ENCODE peak calls at places on chromosome X, in six cellular contexts. One of them, this sample, is unnamed.

GRCh38 chrX:153865321-153865580 is 20.7 kb downstream of the L1CAM start:
- DNase-seq in RWPE1: no peak
- DNase-seq in IMR-90: no peak
- DNase-seq in cardiac fibroblast: no peak
- DNase-seq in activated CD8-positive, alpha-beta T cell treated with anti-CD3 and anti-CD28 coated beads for 36 hours: no peak
- DNase-seq in uterus: no peak
- DNase-seq in this sample: no peak

GRCh38 chrX:150581093-150581775 is 12.8 kb downstream of the MTM1 start:
- DNase-seq in RWPE1: peak
- DNase-seq in IMR-90: peak
- DNase-seq in cardiac fibroblast: peak
- DNase-seq in activated CD8-positive, alpha-beta T cell treated with anti-CD3 and anti-CD28 coated beads for 36 hours: no peak
- DNase-seq in uterus: no peak
- DNase-seq in this sample: peak

GRCh38 chrX:118016422-118016821 is 100.2 kb downstream of the KLHL13 start:
- DNase-seq in RWPE1: no peak
- DNase-seq in IMR-90: no peak
- DNase-seq in cardiac fibroblast: no peak
- DNase-seq in activated CD8-positive, alpha-beta T cell treated with anti-CD3 and anti-CD28 coated beads for 36 hours: no peak
- DNase-seq in uterus: no peak
- DNase-seq in this sample: no peak

GRCh38 chrX:150227321-150227860 is 135.7 kb upstream of the MAMLD1 start:
- DNase-seq in RWPE1: no peak
- DNase-seq in IMR-90: no peak
- DNase-seq in cardiac fibroblast: no peak
- DNase-seq in activated CD8-positive, alpha-beta T cell treated with anti-CD3 and anti-CD28 coated beads for 36 hours: no peak
- DNase-seq in uterus: no peak
- DNase-seq in this sample: no peak

GRCh38 chrX:97096385-97096784 is 212.7 kb downstream of the RPA4 start:
- DNase-seq in RWPE1: no peak
- DNase-seq in IMR-90: no peak
- DNase-seq in cardiac fibroblast: no peak
- DNase-seq in activated CD8-positive, alpha-beta T cell treated with anti-CD3 and anti-CD28 coated beads for 36 hours: no peak
- DNase-seq in uterus: no peak
- DNase-seq in this sample: no peak

GRCh38 chrX:41429592-41429991 is 17.6 kb upstream of the NYX start:
- DNase-seq in RWPE1: no peak
- DNase-seq in IMR-90: no peak
- DNase-seq in cardiac fibroblast: no peak
- DNase-seq in activated CD8-positive, alpha-beta T cell treated with anti-CD3 and anti-CD28 coated beads for 36 hours: no peak
- DNase-seq in uterus: no peak
- DNase-seq in this sample: no peak

GRCh38 chrX:84907324-84907946 is 96.2 kb upstream of the APOOL start:
- DNase-seq in RWPE1: peak
- DNase-seq in IMR-90: peak
- DNase-seq in cardiac fibroblast: peak
- DNase-seq in activated CD8-positive, alpha-beta T cell treated with anti-CD3 and anti-CD28 coated beads for 36 hours: no peak
- DNase-seq in uterus: no peak
- DNase-seq in this sample: peak

GRCh38 chrX:50812995-50813842 is 775 bp downstream of the SHROOM4 start:
- DNase-seq in RWPE1: no peak
- DNase-seq in IMR-90: peak
- DNase-seq in cardiac fibroblast: peak
- DNase-seq in activated CD8-positive, alpha-beta T cell treated with anti-CD3 and anti-CD28 coated beads for 36 hours: no peak
- DNase-seq in uterus: peak
- DNase-seq in this sample: peak

GRCh38 chrX:22800806-22801205 is 199.0 kb upstream of the DDX53 start:
- DNase-seq in RWPE1: no peak
- DNase-seq in IMR-90: no peak
- DNase-seq in cardiac fibroblast: peak
- DNase-seq in activated CD8-positive, alpha-beta T cell treated with anti-CD3 and anti-CD28 coated beads for 36 hours: no peak
- DNase-seq in uterus: no peak
- DNase-seq in this sample: no peak

GRCh38 chrX:97267916-97268680 is 384.4 kb downstream of the RPA4 start:
- DNase-seq in RWPE1: no peak
- DNase-seq in IMR-90: peak
- DNase-seq in cardiac fibroblast: peak
- DNase-seq in activated CD8-positive, alpha-beta T cell treated with anti-CD3 and anti-CD28 coated beads for 36 hours: no peak
- DNase-seq in uterus: no peak
- DNase-seq in this sample: no peak

GRCh38 chrX:105752334-105752733 is 70.0 kb upstream of the NRK start:
- DNase-seq in RWPE1: no peak
- DNase-seq in IMR-90: no peak
- DNase-seq in cardiac fibroblast: no peak
- DNase-seq in activated CD8-positive, alpha-beta T cell treated with anti-CD3 and anti-CD28 coated beads for 36 hours: no peak
- DNase-seq in uterus: no peak
- DNase-seq in this sample: no peak

GRCh38 chrX:37380920-37381319 is 31.8 kb downstream of the PRRG1 start:
- DNase-seq in RWPE1: peak
- DNase-seq in IMR-90: peak
- DNase-seq in cardiac fibroblast: peak
- DNase-seq in activated CD8-positive, alpha-beta T cell treated with anti-CD3 and anti-CD28 coated beads for 36 hours: no peak
- DNase-seq in uterus: no peak
- DNase-seq in this sample: peak

GRCh38 chrX:73851014-73852009 is 288.3 kb downstream of the CHIC1 start:
- DNase-seq in RWPE1: no peak
- DNase-seq in IMR-90: peak
- DNase-seq in cardiac fibroblast: no peak
- DNase-seq in activated CD8-positive, alpha-beta T cell treated with anti-CD3 and anti-CD28 coated beads for 36 hours: no peak
- DNase-seq in uterus: peak
- DNase-seq in this sample: no peak

GRCh38 chrX:149871940-149872339 is 9.0 kb upstream of the MAGEA8 start:
- DNase-seq in RWPE1: peak
- DNase-seq in IMR-90: no peak
- DNase-seq in cardiac fibroblast: peak
- DNase-seq in activated CD8-positive, alpha-beta T cell treated with anti-CD3 and anti-CD28 coated beads for 36 hours: peak
- DNase-seq in uterus: no peak
- DNase-seq in this sample: peak

GRCh38 chrX:23118890-23119527 is 119.2 kb downstream of the DDX53 start:
- DNase-seq in RWPE1: no peak
- DNase-seq in IMR-90: no peak
- DNase-seq in cardiac fibroblast: no peak
- DNase-seq in activated CD8-positive, alpha-beta T cell treated with anti-CD3 and anti-CD28 coated beads for 36 hours: no peak
- DNase-seq in uterus: no peak
- DNase-seq in this sample: peak

GRCh38 chrX:150643271-150643670 is 49.9 kb upstream of the MTMR1 start:
- DNase-seq in RWPE1: peak
- DNase-seq in IMR-90: peak
- DNase-seq in cardiac fibroblast: peak
- DNase-seq in activated CD8-positive, alpha-beta T cell treated with anti-CD3 and anti-CD28 coated beads for 36 hours: no peak
- DNase-seq in uterus: no peak
- DNase-seq in this sample: peak

GRCh38 chrX:150522494-150522893 is 45.9 kb upstream of the MTM1 start:
- DNase-seq in RWPE1: no peak
- DNase-seq in IMR-90: no peak
- DNase-seq in cardiac fibroblast: no peak
- DNase-seq in activated CD8-positive, alpha-beta T cell treated with anti-CD3 and anti-CD28 coated beads for 36 hours: no peak
- DNase-seq in uterus: no peak
- DNase-seq in this sample: no peak

GRCh38 chrX:117972681-117973080 is 143.9 kb downstream of the KLHL13 start:
- DNase-seq in RWPE1: no peak
- DNase-seq in IMR-90: peak
- DNase-seq in cardiac fibroblast: peak
- DNase-seq in activated CD8-positive, alpha-beta T cell treated with anti-CD3 and anti-CD28 coated beads for 36 hours: no peak
- DNase-seq in uterus: no peak
- DNase-seq in this sample: no peak

GRCh38 chrX:81174286-81174685 is 27.4 kb downstream of the HMGN5 start:
- DNase-seq in RWPE1: peak
- DNase-seq in IMR-90: peak
- DNase-seq in cardiac fibroblast: peak
- DNase-seq in activated CD8-positive, alpha-beta T cell treated with anti-CD3 and anti-CD28 coated beads for 36 hours: no peak
- DNase-seq in uterus: no peak
- DNase-seq in this sample: peak
- TF ChIP-seq CTCF in RWPE1: no peak
- TF ChIP-seq CTCF in IMR-90: peak
- TF ChIP-seq CTCF in cardiac fibroblast: no peak
- TF ChIP-seq CTCF in activated CD8-positive, alpha-beta T cell treated with anti-CD3 and anti-CD28 coated beads for 36 hours: peak
- TF ChIP-seq CTCF in uterus: no peak
- TF ChIP-seq CTCF in this sample: no peak

GRCh38 chrX:151852294-151852693 is 60.4 kb upstream of the MAGEA4 start:
- DNase-seq in RWPE1: no peak
- DNase-seq in IMR-90: no peak
- DNase-seq in cardiac fibroblast: no peak
- DNase-seq in activated CD8-positive, alpha-beta T cell treated with anti-CD3 and anti-CD28 coated beads for 36 hours: no peak
- DNase-seq in uterus: no peak
- DNase-seq in this sample: no peak
- TF ChIP-seq CTCF in RWPE1: no peak
- TF ChIP-seq CTCF in IMR-90: no peak
- TF ChIP-seq CTCF in cardiac fibroblast: no peak
- TF ChIP-seq CTCF in activated CD8-positive, alpha-beta T cell treated with anti-CD3 and anti-CD28 coated beads for 36 hours: no peak
- TF ChIP-seq CTCF in uterus: no peak
- TF ChIP-seq CTCF in this sample: no peak

GRCh38 chrX:10326578-10326977 is 169.8 kb downstream of the CLCN4 start:
- DNase-seq in RWPE1: no peak
- DNase-seq in IMR-90: peak
- DNase-seq in cardiac fibroblast: peak
- DNase-seq in activated CD8-positive, alpha-beta T cell treated with anti-CD3 and anti-CD28 coated beads for 36 hours: no peak
- DNase-seq in uterus: no peak
- DNase-seq in this sample: peak
- TF ChIP-seq CTCF in RWPE1: peak
- TF ChIP-seq CTCF in IMR-90: peak
- TF ChIP-seq CTCF in cardiac fibroblast: peak
- TF ChIP-seq CTCF in activated CD8-positive, alpha-beta T cell treated with anti-CD3 and anti-CD28 coated beads for 36 hours: no peak
- TF ChIP-seq CTCF in uterus: no peak
- TF ChIP-seq CTCF in this sample: peak

GRCh38 chrX:111365770-111366325 is 46.1 kb downstream of the DCX start:
- DNase-seq in RWPE1: no peak
- DNase-seq in IMR-90: no peak
- DNase-seq in cardiac fibroblast: no peak
- DNase-seq in activated CD8-positive, alpha-beta T cell treated with anti-CD3 and anti-CD28 coated beads for 36 hours: no peak
- DNase-seq in uterus: no peak
- DNase-seq in this sample: no peak

GRCh38 chrX:111355523-111356122 is 56.4 kb downstream of the DCX start:
- DNase-seq in RWPE1: no peak
- DNase-seq in IMR-90: no peak
- DNase-seq in cardiac fibroblast: no peak
- DNase-seq in activated CD8-positive, alpha-beta T cell treated with anti-CD3 and anti-CD28 coated beads for 36 hours: no peak
- DNase-seq in uterus: no peak
- DNase-seq in this sample: no peak

GRCh38 chrX:111361751-111362150 is 50.2 kb downstream of the DCX start:
- DNase-seq in RWPE1: no peak
- DNase-seq in IMR-90: no peak
- DNase-seq in cardiac fibroblast: no peak
- DNase-seq in activated CD8-positive, alpha-beta T cell treated with anti-CD3 and anti-CD28 coated beads for 36 hours: no peak
- DNase-seq in uterus: no peak
- DNase-seq in this sample: no peak

GRCh38 chrX:111363741-111364140 is 48.3 kb downstream of the DCX start:
- DNase-seq in RWPE1: no peak
- DNase-seq in IMR-90: no peak
- DNase-seq in cardiac fibroblast: no peak
- DNase-seq in activated CD8-positive, alpha-beta T cell treated with anti-CD3 and anti-CD28 coated beads for 36 hours: no peak
- DNase-seq in uterus: no peak
- DNase-seq in this sample: no peak

DNA sequence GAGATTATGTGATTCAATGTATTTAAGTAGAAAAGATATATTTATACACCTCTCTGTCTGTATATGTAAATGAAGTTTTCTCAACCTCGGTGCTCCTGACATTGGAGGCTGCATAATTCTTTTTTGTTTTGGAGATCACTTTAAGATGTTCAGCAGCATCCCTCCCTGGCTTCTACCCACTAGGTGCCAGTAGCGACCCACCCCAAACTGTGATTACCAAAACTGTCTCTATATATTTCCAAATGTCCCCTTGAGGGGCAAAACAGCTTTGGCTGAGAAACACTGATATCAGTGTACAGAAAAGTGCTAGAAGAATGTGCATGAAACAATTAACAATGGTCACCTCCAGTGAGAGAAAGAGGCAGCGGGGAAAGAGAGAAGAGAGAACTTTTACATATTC is 51.2 kb downstream of the DCX start:
- DNase-seq in RWPE1: no peak
- DNase-seq in IMR-90: no peak
- DNase-seq in cardiac fibroblast: no peak
- DNase-seq in activated CD8-positive, alpha-beta T cell treated with anti-CD3 and anti-CD28 coated beads for 36 hours: no peak
- DNase-seq in uterus: no peak
- DNase-seq in this sample: no peak
- TF ChIP-seq CTCF in RWPE1: no peak
- TF ChIP-seq CTCF in IMR-90: no peak
- TF ChIP-seq CTCF in cardiac fibroblast: no peak
- TF ChIP-seq CTCF in activated CD8-positive, alpha-beta T cell treated with anti-CD3 and anti-CD28 coated beads for 36 hours: no peak
- TF ChIP-seq CTCF in uterus: no peak
- TF ChIP-seq CTCF in this sample: no peak

GRCh38 chrX:119272882-119273806 is 37.1 kb downstream of the PGRMC1 start:
- DNase-seq in RWPE1: peak
- DNase-seq in IMR-90: peak
- DNase-seq in cardiac fibroblast: peak
- DNase-seq in activated CD8-positive, alpha-beta T cell treated with anti-CD3 and anti-CD28 coated beads for 36 hours: peak
- DNase-seq in uterus: no peak
- DNase-seq in this sample: peak
- TF ChIP-seq CTCF in RWPE1: no peak
- TF ChIP-seq CTCF in IMR-90: peak
- TF ChIP-seq CTCF in cardiac fibroblast: peak
- TF ChIP-seq CTCF in activated CD8-positive, alpha-beta T cell treated with anti-CD3 and anti-CD28 coated beads for 36 hours: no peak
- TF ChIP-seq CTCF in uterus: no peak
- TF ChIP-seq CTCF in this sample: peak

GRCh38 chrX:103913356-103914020 is 48.9 kb upstream of the TMSB15B start:
- DNase-seq in RWPE1: no peak
- DNase-seq in IMR-90: peak
- DNase-seq in cardiac fibroblast: no peak
- DNase-seq in activated CD8-positive, alpha-beta T cell treated with anti-CD3 and anti-CD28 coated beads for 36 hours: no peak
- DNase-seq in uterus: no peak
- DNase-seq in this sample: no peak

GRCh38 chrX:103918584-103919335 is 43.7 kb upstream of the TMSB15B start:
- DNase-seq in RWPE1: peak
- DNase-seq in IMR-90: peak
- DNase-seq in cardiac fibroblast: peak
- DNase-seq in activated CD8-positive, alpha-beta T cell treated with anti-CD3 and anti-CD28 coated beads for 36 hours: peak
- DNase-seq in uterus: peak
- DNase-seq in this sample: peak

GRCh38 chrX:103919336-103919682 is 43.1 kb upstream of the TMSB15B start:
- DNase-seq in RWPE1: peak
- DNase-seq in IMR-90: peak
- DNase-seq in cardiac fibroblast: peak
- DNase-seq in activated CD8-positive, alpha-beta T cell treated with anti-CD3 and anti-CD28 coated beads for 36 hours: no peak
- DNase-seq in uterus: no peak
- DNase-seq in this sample: peak

GRCh38 chrX:103918050-103918449 is 44.4 kb upstream of the TMSB15B start:
- DNase-seq in RWPE1: peak
- DNase-seq in IMR-90: peak
- DNase-seq in cardiac fibroblast: peak
- DNase-seq in activated CD8-positive, alpha-beta T cell treated with anti-CD3 and anti-CD28 coated beads for 36 hours: peak
- DNase-seq in uterus: peak
- DNase-seq in this sample: peak
- TF ChIP-seq CTCF in RWPE1: peak
- TF ChIP-seq CTCF in IMR-90: peak
- TF ChIP-seq CTCF in cardiac fibroblast: peak
- TF ChIP-seq CTCF in activated CD8-positive, alpha-beta T cell treated with anti-CD3 and anti-CD28 coated beads for 36 hours: peak
- TF ChIP-seq CTCF in uterus: peak
- TF ChIP-seq CTCF in this sample: peak

DNA sequence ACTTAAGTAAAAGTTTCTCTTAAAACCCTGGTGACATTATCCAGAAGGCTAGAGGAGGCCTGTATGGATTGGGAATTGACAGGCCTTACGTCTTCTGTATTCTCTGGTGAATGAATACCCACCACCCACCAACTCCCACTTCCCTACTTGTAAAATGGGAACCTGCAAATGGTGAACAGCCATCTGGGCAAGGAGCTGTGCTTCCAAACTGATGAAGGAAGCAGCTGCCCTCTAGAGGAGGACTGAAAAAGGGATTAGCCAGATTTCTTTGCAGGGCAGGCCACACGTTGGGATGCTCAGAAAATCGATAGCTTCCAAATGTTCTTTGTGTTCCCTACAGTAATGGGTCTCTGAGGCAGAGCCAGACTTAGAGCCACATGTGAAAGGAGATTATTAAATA is 39.3 kb upstream of the LPAR4 start:
- DNase-seq in RWPE1: no peak
- DNase-seq in IMR-90: peak
- DNase-seq in cardiac fibroblast: peak
- DNase-seq in activated CD8-positive, alpha-beta T cell treated with anti-CD3 and anti-CD28 coated beads for 36 hours: peak
- DNase-seq in uterus: no peak
- DNase-seq in this sample: peak
- TF ChIP-seq CTCF in RWPE1: no peak
- TF ChIP-seq CTCF in IMR-90: peak
- TF ChIP-seq CTCF in cardiac fibroblast: peak
- TF ChIP-seq CTCF in activated CD8-positive, alpha-beta T cell treated with anti-CD3 and anti-CD28 coated beads for 36 hours: no peak
- TF ChIP-seq CTCF in uterus: no peak
- TF ChIP-seq CTCF in this sample: peak